ENCODE peak calls at places on chromosomes 6 and 20, in five cellular contexts. L is amygdala, N is cardiac muscle cell, I is endothelial cell of umbilical vein, M is HAP-1. R is an unnamed sample.

GRCh38 chr6:33975631-33976424 is 170.1 kb downstream of the GRM4 start:
- DNase-seq in N (no peak), M (no peak), L (no peak), I (no peak), R (peak)

GRCh38 chr20:25000268-25000801 is 7.8 kb upstream of the APMAP start:
- DNase-seq in L (peak), I (peak), M (peak), N (peak), R (peak)

GRCh38 chr6:143397229-143398222 is 53.0 kb downstream of the ADAT2 start:
- DNase-seq in M (peak), I (peak), N (peak), L (no peak), R (peak)

GRCh38 chr6:155080876-155081845 is 86.0 kb downstream of the TIAM2 start:
- DNase-seq in N (no peak), M (no peak), L (no peak), I (peak), R (peak)

GRCh38 chr20:45119556-45120266 is 4.6 kb downstream of the WFDC12 start:
- DNase-seq in N (no peak), I (no peak), M (no peak), L (no peak), R (no peak)

GRCh38 chr6:157434349-157435016 is 53.5 kb downstream of the ZDHHC14 start:
- DNase-seq in N (no peak), M (no peak), L (no peak), I (no peak), R (no peak)

GRCh38 chr6:46772754-46773153 is 20.4 kb upstream of the MEP1A start:
- DNase-seq in N (peak), I (no peak), L (peak), M (no peak), R (no peak)

GRCh38 chr6:49890988-49891387 is 24.7 kb upstream of the CRISP1 start:
- DNase-seq in I (no peak), L (no peak), N (no peak), M (peak), R (peak)

GRCh38 chr6:126017668-126018067 is 31.3 kb downstream of the TRMT11 start:
- DNase-seq in N (no peak), M (no peak), L (no peak), I (no peak), R (no peak)

GRCh38 chr6:155448823-155449789 is 6.5 kb downstream of the NOX3 start:
- DNase-seq in L (no peak), I (peak), N (no peak), M (no peak), R (peak)

GRCh38 chr6:13648850-13649249 is 33.7 kb downstream of the NOL7 start:
- DNase-seq in I (no peak), L (no peak), M (no peak), N (no peak), R (no peak)

GRCh38 chr20:32291166-32291565 is 13.7 kb downstream of the KIF3B start:
- DNase-seq in N (no peak), L (no peak), I (no peak), M (no peak), R (no peak)

GRCh38 chr6:123965894-123966293 is 162.2 kb downstream of the NKAIN2 start:
- DNase-seq in M (peak), L (peak), I (peak), N (peak), R (peak)

GRCh38 chr6:168125429-168126001 is 46.5 kb upstream of the FRMD1 start:
- DNase-seq in N (no peak), M (no peak), L (no peak), I (no peak), R (peak)

GRCh38 chr6:72464791-72465691 is 156.8 kb upstream of the KCNQ5 start:
- DNase-seq in M (no peak), I (no peak), N (peak), L (no peak), R (peak)

GRCh38 chr6:18509871-18510643 is 122.9 kb downstream of the RNF144B start:
- DNase-seq in L (no peak), I (no peak), N (no peak), M (no peak), R (no peak)

GRCh38 chr6:46719099-46719498 is 16.1 kb downstream of the PLA2G7 start:
- DNase-seq in I (no peak), N (peak), M (no peak), L (no peak), R (no peak)

GRCh38 chr6:66948106-66948505 is 1241.1 kb upstream of the EYS start:
- DNase-seq in M (no peak), I (no peak), L (no peak), N (peak), R (no peak)

GRCh38 chr6:31765910-31766794 is 3.7 kb downstream of the SAPCD1 start:
- DNase-seq in L (no peak), N (peak), M (no peak), I (peak), R (peak)

GRCh38 chr6:26521485-26522391 is 16.4 kb upstream of the HMGN4 start:
- DNase-seq in M (peak), L (peak), I (peak), N (peak), R (peak)

GRCh38 chr6:144416244-144416643 is 131.1 kb downstream of the UTRN start:
- DNase-seq in L (no peak), N (no peak), I (no peak), M (no peak), R (no peak)

GRCh38 chr20:57325632-57326356 is 3.8 kb upstream of the SPO11 start:
- DNase-seq in I (no peak), L (no peak), N (no peak), M (no peak), R (no peak)

GRCh38 chr6:150352321-150353296 is 16.2 kb upstream of the IYD start:
- DNase-seq in I (no peak), M (no peak), N (peak), L (no peak), R (no peak)

GRCh38 chr6:108697646-108698161 is 137.0 kb downstream of the FOXO3 start:
- DNase-seq in L (no peak), N (peak), M (no peak), I (no peak), R (no peak)

GRCh38 chr6:73929421-73929820 is 233.4 kb downstream of the CD109 start:
- DNase-seq in I (no peak), N (no peak), L (no peak), M (no peak), R (no peak)

GRCh38 chr20:32820698-32821378 is 1.1 kb downstream of the MAPRE1 start:
- DNase-seq in M (no peak), N (no peak), I (no peak), L (peak), R (no peak)

GRCh38 chr6:39057251-39058155 is 8.9 kb downstream of the GLP1R start:
- DNase-seq in M (no peak), N (no peak), I (no peak), L (no peak), R (no peak)